ENCODE peak calls at places on chromosomes 5 and 9, in four cellular contexts. M is stimulated activated CD4-positive, alpha-beta T cell treated with anti-CD3 and anti-CD28 coated beads, Interleukin-2, amount 100 ng/mL, for 48 hours; F is stimulated activated CD8-positive, alpha-beta memory T cell treated with anti-CD3 and anti-CD28 coated beads, Interleukin-15, amount 100 ng/mL, for 4 hours; E is OCI-LY7. A is an unnamed sample.

GRCh38 chr5:157858527-157859226 is at the start of gene CLINT1:
- DNase-seq in M (peak; percentile 86), F (peak; percentile 74), E (peak; percentile 94), A (peak; percentile 94)

GRCh38 chr5:90558344-90559192 is at the start of gene ADGRV1:
- DNase-seq in M (no peak), F (no peak), E (no peak), A (peak; percentile 89)

GRCh38 chr9:70110194-70111041 is 66.8 kb downstream of the MAMDC2 start:
- DNase-seq in M (no peak), F (no peak), E (no peak), A (no peak)

GRCh38 chr5:173397531-173397930 is 69.3 kb upstream of the STC2 start:
- DNase-seq in M (no peak), F (no peak), E (no peak), A (no peak)

GRCh38 chr9:1837453-1838084 is 177.6 kb upstream of the SMARCA2 start:
- DNase-seq in M (no peak), F (no peak), E (peak; percentile 29), A (peak; percentile 11)

GRCh38 chr5:1799602-1800469 is at the start of gene MRPL36:
- DNase-seq in M (peak; percentile 89), F (peak; percentile 85), E (peak; percentile 93), A (peak; percentile 94)

GRCh38 chr5:139271201-139272027 is 22.1 kb upstream of the MATR3 start:
- DNase-seq in M (no peak), F (no peak), E (no peak), A (no peak)

GRCh38 chr9:128146591-128147120 is 2.6 kb upstream of the LCN2 start:
- DNase-seq in M (no peak), F (no peak), E (no peak), A (no peak)

GRCh38 chr5:74272019-74272775 is 368.3 kb downstream of the ENC1 start:
- DNase-seq in M (no peak), F (no peak), E (no peak), A (no peak)

GRCh38 chr9:93301291-93301811 is 117.4 kb downstream of the WNK2 start:
- DNase-seq in M (no peak), F (no peak), E (peak; percentile 36), A (no peak)

GRCh38 chr5:83563631-83564030 is 92.1 kb downstream of the VCAN start:
- DNase-seq in M (no peak), F (no peak), E (no peak), A (no peak)

GRCh38 chr5:61686491-61687257 is 354.6 kb downstream of the ZSWIM6 start:
- DNase-seq in M (no peak), F (no peak), E (no peak), A (no peak)

GRCh38 chr9:89383030-89383720 is 64.9 kb downstream of the SECISBP2 start:
- DNase-seq in M (no peak), F (no peak), E (no peak), A (no peak)

GRCh38 chr5:6678385-6678784 is 34.8 kb upstream of the TENT4A start:
- DNase-seq in M (no peak), F (no peak), E (no peak), A (no peak)

GRCh38 chr5:130227699-130228098 is 323.4 kb downstream of the CHSY3 start:
- DNase-seq in M (no peak), F (no peak), E (no peak), A (no peak)

GRCh38 chr9:101601904-101602765 is 7.4 kb upstream of the PPP3R2 start:
- DNase-seq in M (no peak), F (no peak), E (peak; percentile 34), A (no peak)

GRCh38 chr5:140598836-140599235 is 34.1 kb downstream of the CD14 start:
- DNase-seq in M (no peak), F (no peak), E (no peak), A (no peak)

GRCh38 chr9:21836437-21837161 is 34.2 kb downstream of the MTAP start:
- DNase-seq in M (no peak), F (no peak), E (no peak), A (no peak)

GRCh38 chr5:131640043-131640856 is 5.2 kb upstream of the RAPGEF6 start:
- DNase-seq in M (peak; percentile 40), F (peak; percentile 21), E (peak; percentile 11), A (no peak)

GRCh38 chr5:19855031-19855430 is 133.0 kb downstream of the CDH18 start:
- DNase-seq in M (no peak), F (no peak), E (no peak), A (no peak)

GRCh38 chr5:6551287-6551954 is 81.4 kb downstream of the NSUN2 start:
- DNase-seq in M (no peak), F (no peak), E (no peak), A (no peak)

GRCh38 chr5:176319827-176320554 is 41.6 kb downstream of the KIAA1191 start:
- DNase-seq in M (no peak), F (no peak), E (peak; percentile 5), A (no peak)

GRCh38 chr9:114149181-114149580 is 6.2 kb upstream of the COL27A1 start:
- DNase-seq in M (no peak), F (no peak), E (no peak), A (no peak)